ENCODE peak calls at places on chromosomes 6 and 20, in four cellular contexts. W is WTC11, H is HepG2, B is K562. S is an unnamed sample.

GRCh38 chr6:131981624-131981978 is 30.4 kb upstream of the CCN2 start:
- DNase-seq in W (no peak), H (no peak), B (no peak), S (no peak)

GRCh38 chr6:160348552-160349441 is 619 bp downstream of the SLC22A3 start:
- DNase-seq in W (peak), H (peak), B (no peak), S (no peak)

GRCh38 chr6:20400476-20401402 is 940 bp upstream of the E2F3 start:
- DNase-seq in W (peak), B (peak), H (peak), S (no peak)

GRCh38 chr6:134177753-134178229 is 125.4 kb upstream of the SLC2A12 start:
- DNase-seq in B (no peak), W (no peak), H (peak), S (no peak)

GRCh38 chr6:101747711-101748110 is 354.2 kb downstream of the GRIK2 start:
- DNase-seq in H (no peak), W (no peak), B (no peak), S (no peak)

GRCh38 chr6:21831531-21832291 is 238.2 kb downstream of the SOX4 start:
- DNase-seq in H (no peak), B (no peak), W (no peak), S (no peak)

GRCh38 chr20:9838035-9838377 is 870 bp downstream of the PAK5 start:
- DNase-seq in W (no peak), H (no peak), B (no peak), S (no peak)

GRCh38 chr20:46221271-46221670 is 87.0 kb downstream of the CDH22 start:
- DNase-seq in B (no peak), W (no peak), H (no peak), S (no peak)

GRCh38 chr6:70094156-70094555 is 208.7 kb downstream of the COL9A1 start:
- DNase-seq in H (no peak), B (no peak), W (no peak), S (no peak)

GRCh38 chr6:125307964-125308615 is 6.3 kb upstream of the HDDC2 start:
- DNase-seq in B (no peak), H (no peak), W (no peak), S (no peak)

GRCh38 chr6:125312478-125312877 is 10.7 kb upstream of the HDDC2 start:
- DNase-seq in W (no peak), B (no peak), H (no peak), S (no peak)

GRCh38 chr6:125314019-125314581 is 12.3 kb upstream of the HDDC2 start:
- DNase-seq in W (peak), H (peak), B (peak), S (no peak)

GRCh38 chr6:125312950-125313349 is 11.2 kb upstream of the HDDC2 start:
- DNase-seq in H (no peak), W (no peak), B (no peak), S (no peak)

DNA sequence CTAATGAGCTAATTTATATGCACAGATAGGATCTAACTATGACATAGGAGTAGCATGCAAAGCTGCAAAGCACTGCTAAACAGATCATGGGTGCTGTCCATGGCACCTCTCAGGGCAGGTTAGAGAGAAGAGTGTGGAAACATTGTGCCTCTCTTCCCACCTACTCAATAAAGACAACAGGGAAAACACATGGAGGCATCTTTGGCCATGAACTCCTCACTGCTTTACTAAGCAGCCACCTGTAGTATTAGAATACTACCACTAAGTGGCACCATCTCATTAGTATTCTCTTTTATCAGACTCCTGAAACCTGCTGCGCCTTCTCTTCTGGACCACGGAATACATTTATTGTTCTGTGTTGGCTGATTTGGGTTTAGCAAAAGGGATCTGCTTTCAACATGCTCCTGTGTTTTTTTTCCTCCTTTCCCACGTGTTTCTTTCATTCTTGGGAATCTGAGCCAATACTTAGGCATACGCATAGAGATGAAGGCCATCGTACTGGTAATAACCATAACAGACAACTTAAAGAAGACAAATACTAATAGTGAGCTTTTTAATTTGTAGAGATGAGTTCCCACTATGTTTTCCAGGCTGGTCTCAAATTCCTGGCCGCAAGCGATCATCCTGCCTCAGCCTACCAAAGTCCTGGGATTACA is 9.4 kb upstream of the HDDC2 start:
- DNase-seq in B (peak), W (no peak), H (peak), S (no peak)
- TF ChIP-seq NR2C2 in B (no peak), W (no peak), H (no peak), S (no peak)

DNA sequence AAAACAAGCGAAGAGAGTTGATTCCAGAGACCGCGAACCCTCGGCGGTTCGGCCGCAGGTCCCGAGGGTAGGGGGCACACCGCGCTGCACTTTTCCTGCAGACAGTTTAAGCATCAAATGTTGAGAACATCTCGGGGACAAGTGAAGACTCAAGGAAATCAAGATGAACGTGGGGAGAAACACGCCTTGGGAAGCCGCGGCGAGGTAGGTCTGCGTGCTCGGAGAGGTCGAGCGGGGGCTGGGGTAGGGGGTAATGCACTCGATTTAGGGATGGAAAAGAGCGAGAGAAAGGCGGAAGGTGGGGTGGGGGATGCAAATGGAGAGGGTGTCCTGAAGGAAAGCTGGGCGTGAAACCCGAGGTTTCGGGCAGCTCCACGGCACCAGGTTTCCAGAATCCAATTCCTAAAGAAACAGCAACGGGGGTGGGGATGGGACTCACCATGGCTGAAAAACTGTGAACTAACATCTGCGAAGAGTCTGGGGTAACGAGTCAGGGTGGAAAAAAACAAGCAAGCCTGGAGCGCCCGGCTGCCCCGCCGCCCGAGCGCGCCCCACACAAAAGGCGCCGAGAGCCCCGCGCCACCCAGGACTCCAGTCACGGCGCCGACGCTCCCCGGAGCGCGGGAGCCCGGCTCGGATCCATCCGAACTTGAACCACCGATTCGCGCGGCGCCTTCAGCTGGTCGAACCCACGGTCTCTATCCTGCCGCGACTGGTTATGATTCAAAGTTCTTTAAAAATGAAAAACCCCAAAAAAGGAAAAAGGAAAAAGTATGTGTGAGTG is 3.6 kb downstream of the TFAP2A start:
- DNase-seq in W (peak), H (no peak), B (no peak), S (no peak)
- TF ChIP-seq MAX in W (no peak), H (no peak), B (no peak), S (no peak)

DNA sequence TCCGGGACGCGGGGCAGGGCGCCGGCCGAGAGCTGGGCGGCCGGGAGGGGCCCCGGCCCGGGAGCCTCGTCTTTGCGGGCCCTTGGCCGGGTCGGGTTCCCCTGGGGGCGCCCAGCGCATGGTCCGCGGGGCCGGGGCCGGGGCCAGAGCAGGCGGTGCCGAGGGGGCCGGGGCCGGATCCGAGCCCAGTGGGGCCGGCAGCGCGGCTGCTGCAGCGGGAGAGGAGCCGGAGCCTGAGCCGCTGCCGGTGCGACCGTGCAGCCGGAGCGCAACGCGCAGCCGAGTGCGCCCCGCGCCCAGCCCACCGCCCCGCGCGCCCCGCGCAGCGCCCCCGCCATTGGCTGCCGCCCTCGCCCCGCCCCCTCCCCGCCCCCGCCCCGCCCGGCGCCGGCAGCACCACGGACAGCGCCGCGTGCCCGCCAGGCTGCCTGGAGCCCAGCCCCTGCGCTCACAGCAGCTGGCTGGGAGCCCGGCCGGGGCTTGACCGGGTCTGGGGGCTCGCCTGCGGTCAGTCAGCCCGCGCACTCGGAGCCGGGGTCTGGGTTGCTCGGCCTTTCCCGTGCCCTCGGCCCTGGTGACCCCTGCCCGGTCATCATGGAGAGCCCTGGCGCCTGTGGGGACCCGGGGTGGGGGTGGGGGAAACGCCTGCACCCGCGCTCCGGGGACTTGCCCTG is at the start of gene HRH3:
- DNase-seq in B (peak), W (peak), H (peak), S (no peak)
- TF ChIP-seq NR2C2 in B (no peak), W (no peak), H (no peak), S (no peak)

GRCh38 chr6:33758807-33759206 is 12.1 kb upstream of the IP6K3 start:
- DNase-seq in B (no peak), H (no peak), W (no peak), S (no peak)
- TF ChIP-seq MAX in B (no peak), H (no peak), W (no peak), S (no peak)

GRCh38 chr20:728022-728944 is 40.0 kb downstream of the SLC52A3 start:
- DNase-seq in H (peak), B (peak), W (peak), S (no peak)
- TF ChIP-seq NR2C2 in H (peak), B (no peak), W (no peak), S (no peak)

S was measured in GM12878.